ENCODE peak calls at places on chromosomes 7 and 10, in five cellular contexts. A is CD8-positive, alpha-beta T cell; Z is left ventricle myocardium inferior; G is heart left ventricle; Q is esophagus muscularis mucosa. N is an unnamed sample.

GRCh38 chr10:27190508-27190907 is 35.4 kb downstream of the MASTL start:
- DNase-seq in Q (no peak), A (no peak), Z (no peak), G (no peak), N (no peak)

GRCh38 chr7:80488406-80488805 is 23.5 kb downstream of the GNAT3 start:
- DNase-seq in A (no peak), Z (no peak), G (no peak), Q (no peak), N (no peak)

GRCh38 chr10:132096223-132096622 is 30.5 kb downstream of the JAKMIP3 start:
- DNase-seq in Z (no peak), A (no peak), G (no peak), Q (no peak), N (no peak)

GRCh38 chr7:77538186-77538907 is 1.3 kb downstream of the PTPN12 start:
- DNase-seq in G (peak), Z (peak), Q (peak), A (no peak), N (peak)

GRCh38 chr10:97781541-97782331 is 9.9 kb upstream of the SFRP5 start:
- DNase-seq in G (no peak), Z (no peak), Q (no peak), A (peak), N (no peak)

GRCh38 chr10:37975407-37975991 is 948 bp downstream of the ZNF25 start:
- DNase-seq in Q (no peak), G (no peak), A (no peak), Z (no peak), N (no peak)

GRCh38 chr7:47080816-47081215 is 501.1 kb downstream of the TNS3 start:
- DNase-seq in G (no peak), Q (peak), Z (no peak), A (no peak), N (peak)

GRCh38 chr7:39417642-39418041 is 148.6 kb upstream of the YAE1 start:
- DNase-seq in G (no peak), Z (no peak), Q (no peak), A (no peak), N (no peak)

GRCh38 chr7:127943541-127944521 is 87.4 kb downstream of the LRRC4 start:
- DNase-seq in G (peak), Z (no peak), Q (no peak), A (no peak), N (peak)

GRCh38 chr10:19929466-19930140 is 113.4 kb downstream of the PLXDC2 start:
- DNase-seq in G (no peak), Q (no peak), Z (no peak), A (no peak), N (no peak)
- H3K27ac ChIP-seq in G (peak), Q (peak), Z (peak), A (no peak), N (no peak)

GRCh38 chr10:103492655-103493261 is 747 bp upstream of the NEURL1 start:
- DNase-seq in G (no peak), Q (no peak), Z (no peak), A (no peak), N (no peak)
- H3K4me3 ChIP-seq in G (no peak), Q (peak), Z (peak), A (peak), N (no peak)

DNA sequence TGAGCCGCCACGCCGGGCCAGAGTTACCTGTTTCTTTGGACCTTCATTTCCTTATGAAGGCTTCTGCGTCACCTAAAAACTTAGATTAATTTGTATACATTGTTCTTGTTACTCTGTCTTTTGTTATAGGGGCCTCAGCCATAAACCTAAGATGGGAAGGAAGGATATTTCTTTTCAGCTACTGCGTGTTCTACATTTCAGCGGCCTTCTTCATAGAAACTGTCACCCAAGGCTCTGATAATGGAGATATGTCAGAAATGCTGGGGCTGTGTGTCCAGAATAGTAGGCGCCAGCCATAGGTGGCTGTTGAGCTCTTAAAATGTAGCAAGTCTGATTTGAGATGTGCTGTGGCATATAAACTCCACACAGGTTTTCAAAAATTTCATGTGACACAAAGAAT is 52.9 kb downstream of the HK1 start:
- DNase-seq in G (no peak), Q (no peak), A (no peak), Z (no peak), N (no peak)
- H3K27ac ChIP-seq in G (peak), Q (peak), A (no peak), Z (peak), N (no peak)

DNA sequence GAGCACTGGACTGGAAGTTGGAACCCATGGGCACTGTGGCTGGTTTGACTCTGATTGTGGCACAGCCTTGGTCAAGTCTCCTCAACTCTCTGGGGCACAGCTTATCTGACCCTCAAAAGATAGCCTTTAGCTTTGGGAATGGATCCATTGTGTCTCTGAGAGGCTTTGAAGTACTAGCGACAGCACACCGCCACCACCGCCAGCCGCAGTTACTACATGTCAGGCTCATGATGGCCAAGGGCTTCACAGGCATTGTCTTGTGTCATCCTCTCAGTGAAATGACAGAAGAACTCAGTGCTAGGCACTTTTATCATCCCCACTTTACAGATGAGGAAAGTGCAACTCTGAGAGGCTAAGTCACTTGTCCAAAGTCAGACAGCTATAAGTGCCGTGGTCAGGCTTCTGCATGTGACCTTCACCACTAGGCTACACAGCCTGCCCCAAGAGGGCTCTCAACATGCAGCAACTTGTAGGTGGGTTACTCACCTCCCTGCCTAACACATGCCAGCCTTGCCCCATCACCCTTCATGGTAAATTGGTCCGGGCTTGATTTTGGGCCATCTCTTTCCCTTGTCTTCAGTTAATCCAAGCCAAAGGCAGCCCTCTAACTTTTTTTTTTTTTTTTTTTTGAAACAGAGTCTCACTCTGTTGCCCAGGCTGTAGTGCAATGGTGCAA is 44.1 kb downstream of the C10orf105 start:
- DNase-seq in Q (no peak), Z (no peak), A (no peak), G (no peak), N (no peak)
- H3K4me3 ChIP-seq in Q (no peak), Z (no peak), A (no peak), G (no peak), N (no peak)

GRCh38 chr10:89382757-89383156 is 4.9 kb downstream of the IFIT1B start:
- DNase-seq in G (no peak), Z (no peak), A (no peak), Q (peak), N (no peak)

GRCh38 chr10:89389254-89389653 is 3.2 kb upstream of the IFIT1 start:
- DNase-seq in Z (no peak), G (no peak), A (no peak), Q (peak), N (no peak)

DNA sequence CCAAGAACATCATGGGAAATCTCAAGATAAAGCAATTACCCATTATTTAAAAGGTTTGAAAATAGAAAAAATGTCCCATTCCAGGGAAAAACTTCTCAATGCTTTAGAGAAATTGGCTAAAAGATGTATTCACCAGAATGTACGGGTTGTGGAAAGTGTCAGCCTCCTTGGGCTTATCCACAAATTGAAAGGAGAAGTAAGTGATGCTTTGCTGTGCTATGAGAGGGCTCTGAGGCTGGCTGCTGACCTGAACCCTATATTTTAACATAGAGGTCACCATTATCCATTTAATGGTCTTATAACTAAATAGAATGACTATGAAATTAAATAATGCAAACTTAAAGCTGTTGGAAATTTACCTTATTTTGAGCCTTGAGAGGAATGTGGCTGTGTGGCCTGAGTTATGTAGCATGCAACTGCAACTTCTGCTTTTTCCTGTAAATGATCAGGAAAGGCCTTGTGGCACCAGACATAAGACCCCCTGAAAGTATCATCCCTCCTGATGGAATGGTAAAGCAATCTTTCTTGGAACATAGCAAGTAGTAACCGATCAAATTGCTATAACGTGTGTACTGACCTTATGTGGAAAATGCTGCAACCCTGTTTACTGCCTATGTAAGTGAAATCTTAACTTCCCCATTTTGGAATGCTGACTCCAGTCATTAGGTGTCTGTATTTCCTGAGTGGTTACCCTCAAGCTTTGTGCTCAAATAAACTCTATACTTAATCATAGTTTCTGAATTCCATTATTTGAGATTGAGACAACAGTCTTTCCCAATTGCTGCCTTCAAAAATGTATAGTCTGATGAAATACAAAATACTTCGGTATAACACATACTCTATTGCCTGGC is 6.8 kb downstream of the IFIT1B start:
- DNase-seq in Z (no peak), G (no peak), A (no peak), Q (peak), N (no peak)
- H3K27ac ChIP-seq in Z (no peak), G (no peak), A (no peak), Q (no peak), N (no peak)

GRCh38 chr10:86968994-86969355 is 693 bp downstream of the ADIRF start:
- DNase-seq in Q (no peak), Z (peak), G (no peak), A (no peak), N (peak)

GRCh38 chr10:86967481-86967941 is 771 bp upstream of the ADIRF start:
- DNase-seq in G (no peak), A (no peak), Q (peak), Z (no peak), N (peak)

GRCh38 chr10:86969421-86970041 is 1.2 kb downstream of the ADIRF start:
- DNase-seq in Q (no peak), A (no peak), Z (peak), G (no peak), N (peak)

GRCh38 chr10:86970152-86970886 is 2.0 kb downstream of the ADIRF start:
- DNase-seq in G (peak), Z (peak), Q (peak), A (no peak), N (peak)

DNA sequence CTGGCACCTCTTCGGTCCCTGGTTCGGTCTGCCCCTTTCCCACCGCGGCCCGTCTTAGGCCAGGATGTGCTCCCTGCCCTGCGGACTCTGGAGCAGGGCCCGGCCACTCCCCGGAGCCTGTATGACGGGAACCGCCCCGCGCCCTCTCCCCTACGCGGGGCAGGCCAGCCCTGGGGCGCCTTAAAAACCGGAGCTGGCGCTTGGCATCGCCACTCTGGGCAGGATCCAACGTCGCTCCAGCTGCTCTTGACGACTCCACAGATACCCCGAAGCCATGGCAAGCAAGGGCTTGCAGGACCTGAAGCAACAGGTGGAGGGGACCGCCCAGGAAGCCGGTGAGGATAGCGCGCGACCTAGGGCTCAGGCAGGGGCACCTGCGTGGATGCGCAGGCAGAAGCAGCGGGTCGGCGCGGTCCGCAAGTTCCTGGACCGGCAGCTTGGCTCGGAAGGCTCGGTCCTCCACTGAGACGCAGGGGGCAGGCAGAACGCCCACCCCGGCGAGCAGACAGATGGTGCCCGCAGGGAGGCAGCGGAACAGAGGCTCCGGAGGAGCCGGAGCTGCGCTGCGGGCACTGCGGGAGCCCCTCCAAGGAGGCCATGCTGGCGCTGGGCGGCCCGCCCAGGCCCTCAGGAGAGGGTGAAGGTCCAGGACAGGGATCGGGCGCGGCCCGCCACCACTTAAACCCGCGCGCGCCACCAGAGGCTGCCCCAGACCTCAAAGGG is at the start of gene ADIRF:
- DNase-seq in A (peak), G (peak), Z (peak), Q (peak), N (peak)
- H3K4me3 ChIP-seq in A (peak), G (peak), Z (peak), Q (peak), N (peak)

GRCh38 chr7:129262333-129262732 is 37.5 kb downstream of the AHCYL2 start:
- DNase-seq in Z (no peak), Q (no peak), G (no peak), A (no peak), N (no peak)

GRCh38 chr7:129256221-129256620 is 31.4 kb downstream of the AHCYL2 start:
- DNase-seq in G (no peak), Q (no peak), Z (no peak), A (no peak), N (no peak)

GRCh38 chr7:129257168-129257567 is 32.3 kb downstream of the AHCYL2 start:
- DNase-seq in Q (no peak), G (no peak), A (no peak), Z (no peak), N (no peak)

GRCh38 chr7:129255800-129256199 is 31.0 kb downstream of the AHCYL2 start:
- DNase-seq in Z (no peak), Q (no peak), G (no peak), A (no peak), N (no peak)

GRCh38 chr7:129258649-129259389 is 34.0 kb downstream of the AHCYL2 start:
- DNase-seq in G (no peak), A (no peak), Z (no peak), Q (no peak), N (no peak)
- H3K27ac ChIP-seq in G (no peak), A (no peak), Z (no peak), Q (no peak), N (no peak)

GRCh38 chr7:93890464-93891068 is at the start of gene TFPI2:
- DNase-seq in G (peak), Q (no peak), A (no peak), Z (peak), N (peak)
- H3K4me3 ChIP-seq in G (peak), Q (peak), A (no peak), Z (peak), N (peak)

GRCh38 chr10:60911715-60912114 is 32.3 kb downstream of the RHOBTB1 start:
- DNase-seq in Z (no peak), G (no peak), Q (no peak), A (no peak), N (no peak)

GRCh38 chr10:60910543-60910942 is 33.4 kb downstream of the RHOBTB1 start:
- DNase-seq in G (no peak), Z (no peak), Q (no peak), A (no peak), N (peak)

GRCh38 chr10:60913091-60913490 is 30.9 kb downstream of the RHOBTB1 start:
- DNase-seq in A (no peak), G (no peak), Z (no peak), Q (no peak), N (no peak)

GRCh38 chr10:60908896-60909295 is 35.1 kb downstream of the RHOBTB1 start:
- DNase-seq in Z (no peak), Q (no peak), A (no peak), G (no peak), N (peak)

GRCh38 chr10:60911216-60911615 is 32.8 kb downstream of the RHOBTB1 start:
- DNase-seq in G (no peak), A (no peak), Z (no peak), Q (no peak), N (no peak)
- H3K27ac ChIP-seq in G (peak), A (no peak), Z (peak), Q (peak), N (no peak)

N was measured in right cardiac atrium.